ENCODE peak calls at places on chromosomes 13 and 19, in five cellular contexts. O, V, P, Q and G are unnamed samples.

GRCh38 chr13:78409172-78409571 is 194.2 kb downstream of the POU4F1 start:
- DNase-seq in O (no peak), V (no peak), P (no peak), Q (no peak), G (no peak)

GRCh38 chr13:57627663-57628062 is 3.9 kb upstream of the PCDH17 start:
- DNase-seq in O (no peak), V (peak; percentile 49), P (no peak), Q (no peak), G (peak; percentile 8)

GRCh38 chr19:30557212-30557611 is 185.0 kb downstream of the ZNF536 start:
- DNase-seq in O (no peak), V (no peak), P (no peak), Q (no peak), G (no peak)

GRCh38 chr19:3361384-3362216 is 4.8 kb upstream of the NFIC start:
- DNase-seq in O (no peak), V (no peak), P (peak; percentile 57), Q (no peak), G (no peak)

GRCh38 chr13:108915634-108916497 is 286.5 kb downstream of the MYO16 start:
- DNase-seq in O (peak; percentile 79), V (peak; percentile 92), P (peak; percentile 85), Q (peak; percentile 95), G (peak; percentile 96)

GRCh38 chr19:54179921-54180452 is 7.0 kb upstream of the TMC4 start:
- DNase-seq in O (peak; percentile 72), V (peak; percentile 83), P (peak; percentile 63), Q (peak; percentile 35), G (peak; percentile 76)

GRCh38 chr19:42573642-42574041 is 21.1 kb downstream of the CEACAM8 start:
- DNase-seq in O (no peak), V (no peak), P (no peak), Q (no peak), G (no peak)

GRCh38 chr13:30026093-30026492 is 175.7 kb upstream of the UBL3 start:
- DNase-seq in O (no peak), V (peak; percentile 12), P (no peak), Q (no peak), G (no peak)

GRCh38 chr19:54273811-54274210 is 7.1 kb downstream of the LILRB2 start:
- DNase-seq in O (no peak), V (no peak), P (no peak), Q (no peak), G (no peak)

GRCh38 chr13:51974485-51974884 is 36.8 kb downstream of the ATP7B start:
- DNase-seq in O (no peak), V (no peak), P (no peak), Q (no peak), G (no peak)

GRCh38 chr13:107211073-107211472 is 643.1 kb upstream of the ARGLU1 start:
- DNase-seq in O (peak; percentile 74), V (peak; percentile 94), P (no peak), Q (peak; percentile 73), G (peak; percentile 97)

GRCh38 chr13:20940083-20940482 is 37.5 kb upstream of the XPO4 start:
- DNase-seq in O (no peak), V (peak; percentile 48), P (no peak), Q (no peak), G (peak; percentile 93)

GRCh38 chr19:34134190-34135032 is 37.9 kb upstream of the LSM14A start:
- DNase-seq in O (peak; percentile 83), V (peak; percentile 88), P (peak; percentile 93), Q (peak; percentile 92), G (peak; percentile 77)

GRCh38 chr19:10514211-10515145 is 2.8 kb downstream of the S1PR5 start:
- DNase-seq in O (no peak), V (no peak), P (peak; percentile 57), Q (no peak), G (no peak)

GRCh38 chr13:110475550-110476219 is 85.8 kb downstream of the RAB20 start:
- DNase-seq in O (no peak), V (no peak), P (no peak), Q (no peak), G (no peak)

GRCh38 chr13:71171740-71172139 is 695.3 kb downstream of the DACH1 start:
- DNase-seq in O (no peak), V (no peak), P (no peak), Q (no peak), G (no peak)

GRCh38 chr19:49790866-49791265 is 22.2 kb downstream of the FUZ start:
- DNase-seq in O (no peak), V (peak; percentile 84), P (no peak), Q (peak; percentile 66), G (peak; percentile 75)

GRCh38 chr13:31908696-31909386 is 122.7 kb upstream of the FRY start:
- DNase-seq in O (no peak), V (no peak), P (no peak), Q (no peak), G (peak; percentile 31)

GRCh38 chr13:49678172-49678914 is 12.9 kb downstream of the EBPL start:
- DNase-seq in O (no peak), V (no peak), P (no peak), Q (no peak), G (no peak)

GRCh38 chr19:16216744-16217670 is 19.3 kb downstream of the AP1M1 start:
- DNase-seq in O (no peak), V (no peak), P (peak; percentile 55), Q (no peak), G (no peak)

GRCh38 chr13:41643502-41643901 is 186.2 kb downstream of the RGCC start:
- DNase-seq in O (no peak), V (no peak), P (no peak), Q (no peak), G (no peak)

GRCh38 chr19:6947745-6948144 is 60.4 kb downstream of the ADGRE1 start:
- DNase-seq in O (no peak), V (peak; percentile 62), P (no peak), Q (no peak), G (no peak)

GRCh38 chr13:27283906-27284523 is 13.4 kb downstream of the RASL11A start:
- DNase-seq in O (no peak), V (peak; percentile 44), P (no peak), Q (no peak), G (peak; percentile 47)

GRCh38 chr13:40388617-40389016 is 277.8 kb downstream of the FOXO1 start:
- DNase-seq in O (no peak), V (no peak), P (no peak), Q (peak; percentile 64), G (peak; percentile 55)

GRCh38 chr13:43054803-43055802 is 31.7 kb downstream of the DNAJC15 start:
- DNase-seq in O (no peak), V (peak; percentile 88), P (no peak), Q (no peak), G (peak; percentile 97)

GRCh38 chr13:100124265-100124664 is 35.4 kb downstream of the PCCA start:
- DNase-seq in O (no peak), V (no peak), P (no peak), Q (no peak), G (no peak)

GRCh38 chr19:58575183-58576041 is 2.3 kb upstream of the MZF1 start:
- DNase-seq in O (peak; percentile 92), V (peak; percentile 94), P (peak; percentile 94), Q (peak; percentile 94), G (peak; percentile 90)

GRCh38 chr13:110287031-110287828 is 19.7 kb downstream of the COL4A1 start:
- DNase-seq in O (no peak), V (no peak), P (no peak), Q (no peak), G (peak; percentile 57)

GRCh38 chr13:36131215-36131930 is at the start of gene DCLK1:
- DNase-seq in O (peak; percentile 54), V (peak; percentile 65), P (peak; percentile 69), Q (peak; percentile 70), G (no peak)

GRCh38 chr13:75896271-75896670 is 260.1 kb downstream of the LMO7 start:
- DNase-seq in O (no peak), V (no peak), P (no peak), Q (no peak), G (no peak)

GRCh38 chr13:111853766-111854165 is 213.2 kb upstream of the SOX1 start:
- DNase-seq in O (no peak), V (no peak), P (no peak), Q (no peak), G (no peak)

GRCh38 chr19:57872450-57872849 is 16.4 kb downstream of the ZNF814 start:
- DNase-seq in O (no peak), V (no peak), P (no peak), Q (no peak), G (no peak)

GRCh38 chr19:15195381-15195964 is 5.3 kb downstream of the NOTCH3 start:
- DNase-seq in O (no peak), V (peak; percentile 62), P (peak; percentile 86), Q (peak; percentile 88), G (peak; percentile 65)

GRCh38 chr13:94335786-94336357 is 143.6 kb downstream of the DCT start:
- DNase-seq in O (no peak), V (no peak), P (no peak), Q (no peak), G (no peak)

GRCh38 chr13:33310245-33311038 is 24.9 kb upstream of the STARD13 start:
- DNase-seq in O (no peak), V (no peak), P (no peak), Q (no peak), G (no peak)

GRCh38 chr19:17860993-17861360 is 1.3 kb downstream of the RPL18A start:
- DNase-seq in O (no peak), V (no peak), P (no peak), Q (no peak), G (no peak)
- H3K4me3 ChIP-seq in O (peak overlapping the region; percentile 100), V (peak overlapping the region; percentile 95), P (peak overlapping the region; percentile 99), Q (peak overlapping the region; percentile 83), G (peak overlapping the region; percentile 94)

GRCh38 chr19:32631381-32631780 is 43.6 kb downstream of the ANKRD27 start:
- DNase-seq in O (no peak), V (no peak), P (no peak), Q (no peak), G (no peak)
- H3K4me3 ChIP-seq in O (no peak overlapping the region), V (no peak overlapping the region), P (no peak overlapping the region), Q (no peak overlapping the region), G (no peak overlapping the region)

GRCh38 chr19:5805465-5806132 is 732 bp downstream of the NRTN start:
- DNase-seq in O (peak; percentile 89), V (peak; percentile 60), P (peak; percentile 94), Q (peak; percentile 41), G (peak; percentile 56)
- H3K4me3 ChIP-seq in O (peak overlapping the region; percentile 43), V (peak overlapping the region; percentile 53), P (peak overlapping the region; percentile 61), Q (no peak overlapping the region), G (peak overlapping the region; percentile 32)

GRCh38 chr13:44667950-44668349 is 91.8 kb upstream of the TSC22D1 start:
- DNase-seq in O (no peak), V (peak; percentile 73), P (no peak), Q (no peak), G (peak; percentile 59)
- H3K4me3 ChIP-seq in O (no peak overlapping the region), V (no peak overlapping the region), P (no peak overlapping the region), Q (no peak overlapping the region), G (no peak overlapping the region)